ENCODE peak calls at places on chromosomes 5 and 9, in four cellular contexts. L, Z, J and A are unnamed samples.

GRCh38 chr9:132531187-132531586 is 51.2 kb upstream of the BARHL1 start:
- DNase-seq in Z (peak), L (no peak), J (no peak), A (no peak)

GRCh38 chr5:141354900-141355469 is at the start of gene PCDHGA4:
- DNase-seq in Z (peak), J (no peak), L (no peak), A (no peak)

GRCh38 chr5:142584843-142585242 is 101.0 kb downstream of the FGF1 start:
- DNase-seq in Z (no peak), J (no peak), L (no peak), A (no peak)

GRCh38 chr9:98775831-98776441 is 20.4 kb downstream of the ANKS6 start:
- DNase-seq in J (no peak), L (peak), Z (peak), A (peak)

GRCh38 chr5:59034498-59035186 is 451.8 kb downstream of the RAB3C start:
- DNase-seq in J (no peak), Z (peak), L (no peak), A (no peak)

GRCh38 chr5:175567954-175568353 is 89.6 kb downstream of the SFXN1 start:
- DNase-seq in J (no peak), Z (no peak), L (peak), A (no peak)

GRCh38 chr5:143874312-143874711 is 62.4 kb downstream of the HMHB1 start:
- DNase-seq in L (no peak), J (no peak), Z (no peak), A (no peak)

GRCh38 chr9:69027355-69028097 is 8.0 kb upstream of the FXN start:
- DNase-seq in J (no peak), L (peak), Z (peak), A (no peak)

GRCh38 chr9:127424669-127424986 is 446 bp downstream of the ZNF79 start:
- DNase-seq in L (no peak), Z (no peak), J (no peak), A (no peak)

GRCh38 chr9:132412089-132412488 is 2.1 kb downstream of the CFAP77 start:
- DNase-seq in Z (peak), L (peak), J (no peak), A (no peak)

GRCh38 chr5:89282832-89283510 is 400.0 kb upstream of the MEF2C start:
- DNase-seq in Z (no peak), J (no peak), L (peak), A (no peak)

GRCh38 chr9:89372979-89373378 is 54.7 kb downstream of the SECISBP2 start:
- DNase-seq in L (no peak), J (peak), Z (no peak), A (no peak)

GRCh38 chr5:9903806-9904205 is 273.7 kb upstream of the TAS2R1 start:
- DNase-seq in J (no peak), L (no peak), Z (no peak), A (no peak)

GRCh38 chr5:114335391-114335790 is 26.5 kb upstream of the KCNN2 start:
- DNase-seq in L (no peak), J (no peak), Z (no peak), A (no peak)

GRCh38 chr9:17536027-17536426 is 42.8 kb upstream of the SH3GL2 start:
- DNase-seq in Z (no peak), J (no peak), L (no peak), A (no peak)

GRCh38 chr9:2367970-2368369 is 253.6 kb upstream of the VLDLR start:
- DNase-seq in L (no peak), J (no peak), Z (no peak), A (no peak)

GRCh38 chr5:532521-533242 is 8.4 kb upstream of the SLC9A3 start:
- DNase-seq in L (no peak), Z (no peak), J (peak), A (no peak)

GRCh38 chr9:34010979-34011378 is 37.7 kb downstream of the UBAP2 start:
- DNase-seq in Z (no peak), L (peak), J (no peak), A (no peak)

GRCh38 chr9:9142001-9142400 is 1342.4 kb upstream of the DMAC1 start:
- DNase-seq in L (no peak), J (no peak), Z (peak), A (no peak)

GRCh38 chr9:109417585-109418544 is 80.2 kb downstream of the PTPN3 start:
- DNase-seq in Z (no peak), L (no peak), J (no peak), A (no peak)

DNA sequence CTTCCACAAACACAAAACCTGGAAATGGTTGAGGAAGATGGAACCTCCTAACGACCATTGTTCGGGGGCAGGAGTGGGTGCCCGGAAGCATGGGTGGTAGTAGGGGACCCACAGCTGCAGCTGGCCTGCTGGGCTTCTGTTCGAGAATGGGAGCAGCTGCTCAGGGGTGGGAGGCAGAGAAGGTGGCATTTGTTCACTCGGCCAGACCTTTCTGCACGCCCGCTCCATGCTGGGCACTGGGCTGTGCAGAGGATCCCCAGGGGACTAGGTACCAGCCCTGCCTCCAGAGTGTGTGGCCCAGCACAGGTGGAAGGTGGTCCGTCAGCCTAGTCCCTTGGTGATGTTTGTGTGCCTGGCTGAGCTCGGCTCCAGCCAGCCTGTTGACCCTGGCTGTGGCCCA is 4.6 kb downstream of the N4BP3 start:
- DNase-seq in L (no peak), Z (no peak), J (no peak), A (no peak)
- H3K27ac ChIP-seq in L (no peak), Z (peak), J (peak), A (no peak)

DNA sequence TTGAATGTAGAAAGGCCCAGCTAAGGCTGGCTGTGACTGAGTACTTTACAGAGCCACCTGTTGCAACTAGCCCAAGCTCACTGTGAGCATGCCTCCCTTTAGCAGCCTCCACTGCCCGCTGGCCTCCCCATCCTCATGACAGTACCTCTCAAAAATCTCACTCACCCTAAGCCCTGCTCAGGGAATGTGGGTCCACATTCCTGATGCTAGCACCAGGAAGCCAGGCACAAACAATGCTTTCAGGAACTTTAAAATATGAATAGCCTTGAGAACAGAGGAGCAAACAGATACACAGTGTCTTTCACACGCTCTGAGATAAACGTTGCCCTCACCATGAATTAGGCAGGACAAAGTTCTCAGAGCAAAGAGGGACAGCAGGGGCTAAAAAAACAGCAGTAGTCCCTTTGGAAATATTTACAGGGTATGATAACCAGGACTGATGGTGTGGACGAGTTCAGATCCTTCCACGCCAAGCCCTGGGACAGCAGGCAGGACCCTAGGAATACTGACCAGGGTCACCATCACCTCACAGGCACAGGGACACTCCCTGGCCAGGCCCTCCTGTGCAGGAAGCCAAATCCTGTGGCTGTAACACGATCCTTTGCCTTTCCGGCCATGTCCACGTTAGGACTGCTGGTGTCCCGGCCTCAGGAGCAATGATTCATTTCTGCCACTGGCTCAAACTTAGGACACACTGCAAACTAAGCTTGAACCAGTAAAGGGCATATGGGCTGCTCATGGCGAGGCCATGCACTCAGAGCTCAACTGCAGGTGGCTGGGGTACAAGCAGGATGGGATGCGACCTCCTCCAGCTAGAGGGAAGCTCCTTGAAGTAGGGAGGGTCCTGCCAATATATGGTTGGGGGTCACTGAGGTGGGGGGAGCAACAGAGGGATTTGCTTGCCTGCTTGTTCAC is 9.6 kb downstream of the ACSL6 start:
- DNase-seq in Z (peak), L (peak), J (peak), A (no peak)
- TF ChIP-seq POLR2AphosphoS5 in Z (no peak), L (no peak), J (no peak), A (no peak)

DNA sequence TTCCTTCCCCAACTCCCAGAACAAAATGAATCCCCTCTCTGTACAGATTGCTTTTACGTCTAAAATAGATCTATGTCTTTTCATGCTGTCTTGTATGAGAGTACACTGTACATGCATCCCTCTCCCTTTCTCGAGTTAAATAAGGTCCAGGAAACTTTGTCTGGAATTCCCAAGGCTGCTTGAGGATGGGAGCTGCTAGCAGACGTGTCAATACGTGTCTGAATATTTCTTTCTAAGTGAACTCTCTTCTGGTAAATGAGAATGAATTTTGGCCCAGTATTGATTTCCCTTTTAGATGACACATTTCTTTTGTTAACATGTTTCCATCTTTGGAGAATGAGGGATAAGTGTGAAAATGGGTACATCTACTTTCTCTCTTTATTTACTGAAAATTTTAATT is 59.6 kb upstream of the GAS1 start:
- DNase-seq in Z (no peak), L (no peak), J (no peak), A (no peak)
- H3K27ac ChIP-seq in Z (no peak), L (no peak), J (no peak), A (no peak)

GRCh38 chr9:95073042-95073607 is 244.4 kb downstream of the FANCC start:
- DNase-seq in J (no peak), Z (peak), L (no peak), A (no peak)
- TF ChIP-seq POLR2AphosphoS5 in J (no peak), Z (no peak), L (no peak), A (no peak)

GRCh38 chr9:134601764-134602163 is 39.8 kb upstream of the COL5A1 start:
- DNase-seq in Z (no peak), J (no peak), L (no peak), A (no peak)
- H3K27ac ChIP-seq in Z (no peak), J (no peak), L (no peak), A (no peak)